ENCODE peak calls at places on chromosomes 3 and 15, in six cellular contexts. One of them, this sample, is unnamed. For H3K4me1 and H3K27me3, the result is how much of the 10 kb centered on the place peaks cover.

GRCh38 chr3:8875831-8876230 is 87.4 kb downstream of the RAD18 start:
- DNase-seq in CD4-positive, alpha-beta memory T cell: no peak
- DNase-seq in endothelial cell of umbilical vein: no peak
- DNase-seq in cardiac muscle cell: peak
- DNase-seq in pancreas: no peak
- DNase-seq in mesendoderm: no peak
- DNase-seq in this sample: no peak

GRCh38 chr3:15796771-15797599 is 794 bp downstream of the ANKRD28 start:
- DNase-seq in CD4-positive, alpha-beta memory T cell: no peak
- DNase-seq in endothelial cell of umbilical vein: peak
- DNase-seq in cardiac muscle cell: peak
- DNase-seq in pancreas: no peak
- DNase-seq in mesendoderm: peak
- DNase-seq in this sample: no peak

GRCh38 chr3:160448845-160449659 is 534 bp downstream of the TRIM59 start:
- DNase-seq in CD4-positive, alpha-beta memory T cell: no peak
- DNase-seq in endothelial cell of umbilical vein: no peak
- DNase-seq in cardiac muscle cell: peak
- DNase-seq in pancreas: peak
- DNase-seq in mesendoderm: no peak
- DNase-seq in this sample: no peak

GRCh38 chr3:172282850-172283249 is 165.4 kb downstream of the GHSR start:
- DNase-seq in CD4-positive, alpha-beta memory T cell: no peak
- DNase-seq in endothelial cell of umbilical vein: no peak
- DNase-seq in cardiac muscle cell: no peak
- DNase-seq in pancreas: no peak
- DNase-seq in mesendoderm: no peak
- DNase-seq in this sample: no peak

GRCh38 chr3:43729707-43730399 is 39.1 kb downstream of the ABHD5 start:
- DNase-seq in CD4-positive, alpha-beta memory T cell: no peak
- DNase-seq in endothelial cell of umbilical vein: no peak
- DNase-seq in cardiac muscle cell: no peak
- DNase-seq in pancreas: no peak
- DNase-seq in mesendoderm: no peak
- DNase-seq in this sample: peak

GRCh38 chr3:146449584-146449983 is 19.8 kb downstream of the PLSCR2 start:
- DNase-seq in CD4-positive, alpha-beta memory T cell: no peak
- DNase-seq in endothelial cell of umbilical vein: no peak
- DNase-seq in cardiac muscle cell: no peak
- DNase-seq in pancreas: no peak
- DNase-seq in mesendoderm: no peak
- DNase-seq in this sample: no peak

GRCh38 chr3:160982497-160982896 is 122.7 kb downstream of the B3GALNT1 start:
- DNase-seq in CD4-positive, alpha-beta memory T cell: no peak
- DNase-seq in endothelial cell of umbilical vein: no peak
- DNase-seq in cardiac muscle cell: no peak
- DNase-seq in pancreas: no peak
- DNase-seq in mesendoderm: no peak
- DNase-seq in this sample: no peak

GRCh38 chr3:52225452-52226228 is at the start of gene TLR9:
- DNase-seq in CD4-positive, alpha-beta memory T cell: no peak
- DNase-seq in endothelial cell of umbilical vein: no peak
- DNase-seq in cardiac muscle cell: no peak
- DNase-seq in pancreas: peak
- DNase-seq in mesendoderm: no peak
- DNase-seq in this sample: no peak

GRCh38 chr3:12405432-12406272 is 78.6 kb upstream of the TSEN2 start:
- DNase-seq in CD4-positive, alpha-beta memory T cell: no peak
- DNase-seq in endothelial cell of umbilical vein: peak
- DNase-seq in cardiac muscle cell: peak
- DNase-seq in pancreas: peak
- DNase-seq in mesendoderm: peak
- DNase-seq in this sample: peak

GRCh38 chr15:75206803-75207617 is 5.3 kb downstream of the C15orf39 start:
- DNase-seq in CD4-positive, alpha-beta memory T cell: no peak
- DNase-seq in endothelial cell of umbilical vein: no peak
- DNase-seq in cardiac muscle cell: no peak
- DNase-seq in pancreas: no peak
- DNase-seq in mesendoderm: no peak
- DNase-seq in this sample: no peak
- H3K4me1 ChIP-seq in CD4-positive, alpha-beta memory T cell: under half
- H3K4me1 ChIP-seq in endothelial cell of umbilical vein: under half
- H3K4me1 ChIP-seq in cardiac muscle cell: under half
- H3K4me1 ChIP-seq in pancreas: under half
- H3K4me1 ChIP-seq in mesendoderm: under half
- H3K4me1 ChIP-seq in this sample: under half

GRCh38 chr15:65979837-65980236 is 110.5 kb downstream of the RAB11A start:
- DNase-seq in CD4-positive, alpha-beta memory T cell: no peak
- DNase-seq in endothelial cell of umbilical vein: no peak
- DNase-seq in cardiac muscle cell: no peak
- DNase-seq in pancreas: no peak
- DNase-seq in mesendoderm: no peak
- DNase-seq in this sample: no peak
- H3K27me3 ChIP-seq in CD4-positive, alpha-beta memory T cell: under half
- H3K27me3 ChIP-seq in endothelial cell of umbilical vein: under half
- H3K27me3 ChIP-seq in cardiac muscle cell: under half
- H3K27me3 ChIP-seq in pancreas: under half
- H3K27me3 ChIP-seq in mesendoderm: under half
- H3K27me3 ChIP-seq in this sample: under half

DNA sequence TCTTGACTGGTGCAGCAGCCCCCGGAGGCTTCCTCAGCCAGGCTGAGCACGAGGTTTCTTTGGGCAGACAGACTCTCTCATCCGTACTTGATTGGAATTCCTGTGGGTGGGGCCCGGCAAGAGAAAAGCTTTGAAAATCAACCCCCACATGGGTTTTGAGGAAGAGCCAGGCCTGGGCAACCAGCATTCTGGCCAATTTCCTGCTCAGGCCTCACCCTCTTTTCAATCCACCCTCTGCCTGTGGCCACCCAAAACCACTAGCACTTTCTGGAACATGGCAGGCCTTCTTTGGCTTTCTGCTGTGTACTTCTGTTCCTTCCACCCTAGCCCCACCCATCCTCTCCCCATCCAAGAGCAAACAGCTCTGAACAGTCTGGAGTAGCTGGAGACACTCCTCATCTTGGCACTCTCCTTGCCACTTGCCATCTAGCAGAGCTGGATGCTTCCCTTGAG is 5.9 kb downstream of the MYO5C start:
- DNase-seq in CD4-positive, alpha-beta memory T cell: no peak
- DNase-seq in endothelial cell of umbilical vein: no peak
- DNase-seq in cardiac muscle cell: no peak
- DNase-seq in pancreas: no peak
- DNase-seq in mesendoderm: peak
- DNase-seq in this sample: peak
- H3K4me1 ChIP-seq in CD4-positive, alpha-beta memory T cell: under half
- H3K4me1 ChIP-seq in endothelial cell of umbilical vein: under half
- H3K4me1 ChIP-seq in cardiac muscle cell: under half
- H3K4me1 ChIP-seq in pancreas: under half
- H3K4me1 ChIP-seq in mesendoderm: under half
- H3K4me1 ChIP-seq in this sample: under half

DNA sequence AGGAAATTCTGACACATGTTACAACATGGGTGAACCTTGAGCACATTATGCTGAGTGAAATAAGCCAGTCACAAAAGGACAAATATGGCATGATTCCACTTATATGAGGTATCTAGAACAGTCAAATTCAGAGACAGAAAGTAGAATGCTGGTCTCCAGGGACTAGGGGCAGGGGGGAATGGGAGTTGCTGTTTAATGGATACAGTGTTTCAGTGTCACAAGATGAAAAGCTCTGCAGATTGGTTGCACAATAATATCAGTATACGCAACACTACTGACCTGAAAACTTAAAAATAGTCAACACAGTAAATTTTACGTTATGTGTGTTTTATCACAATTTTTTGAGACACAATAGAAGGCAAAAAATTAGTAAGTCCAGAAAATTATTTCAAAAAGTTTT is 4.2 kb downstream of the SPATA12 start:
- DNase-seq in CD4-positive, alpha-beta memory T cell: no peak
- DNase-seq in endothelial cell of umbilical vein: no peak
- DNase-seq in cardiac muscle cell: no peak
- DNase-seq in pancreas: no peak
- DNase-seq in mesendoderm: no peak
- DNase-seq in this sample: no peak
- H3K27me3 ChIP-seq in CD4-positive, alpha-beta memory T cell: under half
- H3K27me3 ChIP-seq in endothelial cell of umbilical vein: under half
- H3K27me3 ChIP-seq in cardiac muscle cell: under half
- H3K27me3 ChIP-seq in pancreas: under half
- H3K27me3 ChIP-seq in mesendoderm: under half
- H3K27me3 ChIP-seq in this sample: under half

DNA sequence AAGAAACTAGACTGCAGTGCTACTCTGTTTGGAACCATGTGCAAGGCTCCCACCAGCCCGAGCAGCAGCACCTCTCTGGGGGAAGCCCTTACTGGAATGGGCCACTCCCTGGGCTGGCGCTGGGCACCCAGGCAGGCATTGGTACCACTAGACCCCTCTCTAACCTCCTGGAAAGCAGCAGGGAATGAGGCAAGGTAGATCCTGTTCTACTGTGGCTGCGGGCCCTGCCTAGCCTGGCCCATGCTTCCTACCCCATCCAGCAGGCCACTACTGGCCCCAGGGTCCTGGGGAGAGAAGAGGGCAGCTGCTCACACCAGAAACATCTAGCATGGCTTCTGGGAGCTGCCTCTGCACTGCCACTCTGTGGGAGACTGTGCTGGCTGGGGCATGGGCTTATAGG is 44.8 kb downstream of the MESD start:
- DNase-seq in CD4-positive, alpha-beta memory T cell: no peak
- DNase-seq in endothelial cell of umbilical vein: no peak
- DNase-seq in cardiac muscle cell: no peak
- DNase-seq in pancreas: no peak
- DNase-seq in mesendoderm: no peak
- DNase-seq in this sample: no peak
- H3K4me1 ChIP-seq in CD4-positive, alpha-beta memory T cell: under half
- H3K4me1 ChIP-seq in endothelial cell of umbilical vein: under half
- H3K4me1 ChIP-seq in cardiac muscle cell: under half
- H3K4me1 ChIP-seq in pancreas: under half
- H3K4me1 ChIP-seq in mesendoderm: under half
- H3K4me1 ChIP-seq in this sample: under half

GRCh38 chr3:46465196-46465520 is 453 bp upstream of the LTF start:
- DNase-seq in CD4-positive, alpha-beta memory T cell: no peak
- DNase-seq in endothelial cell of umbilical vein: no peak
- DNase-seq in cardiac muscle cell: no peak
- DNase-seq in pancreas: no peak
- DNase-seq in mesendoderm: no peak
- DNase-seq in this sample: no peak
- H3K27me3 ChIP-seq in CD4-positive, alpha-beta memory T cell: under half
- H3K27me3 ChIP-seq in endothelial cell of umbilical vein: under half
- H3K27me3 ChIP-seq in cardiac muscle cell: under half
- H3K27me3 ChIP-seq in pancreas: under half
- H3K27me3 ChIP-seq in mesendoderm: under half
- H3K27me3 ChIP-seq in this sample: under half

DNA sequence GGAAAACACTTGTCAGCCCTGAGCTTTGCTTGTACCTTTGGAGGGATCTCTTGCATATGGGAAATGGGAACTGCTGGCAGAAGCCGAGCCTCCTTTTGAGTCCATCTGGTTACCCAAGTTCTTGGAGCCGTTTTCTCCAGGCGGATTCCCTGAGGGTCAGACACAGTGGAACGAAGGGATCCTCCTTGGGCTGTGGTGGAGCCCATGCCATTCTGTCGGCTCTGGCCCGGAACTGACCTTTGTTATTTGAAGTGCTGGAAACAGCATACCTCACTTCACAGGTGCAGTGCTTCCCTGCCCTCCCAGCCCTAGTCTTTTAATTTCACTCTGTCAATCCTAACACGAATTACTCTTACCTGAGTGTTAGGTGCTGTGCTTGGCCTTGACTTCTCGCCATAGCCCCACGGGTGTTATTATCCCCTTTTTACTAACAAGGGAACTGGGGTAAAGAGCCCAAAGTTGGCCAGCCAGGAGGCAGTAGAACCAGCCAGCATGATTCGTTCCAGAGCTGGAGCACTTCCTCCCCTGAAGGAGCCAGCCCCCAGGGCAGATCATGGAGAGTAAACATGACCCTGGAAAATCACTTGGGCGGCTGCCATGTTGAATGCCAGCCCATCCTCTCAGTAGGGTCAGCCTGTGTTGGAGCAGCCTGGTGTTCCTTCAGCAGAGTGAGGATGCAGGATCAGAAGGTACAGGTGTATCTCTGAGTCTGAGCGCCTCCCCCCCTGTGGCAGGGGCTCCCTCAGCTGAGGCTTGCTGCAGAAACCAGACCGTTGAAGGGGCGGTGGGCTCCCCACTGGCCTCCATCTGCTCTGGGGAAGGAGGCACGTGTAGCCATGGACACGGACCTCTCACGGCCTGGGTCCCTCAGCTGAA is 143.2 kb downstream of the DNAJB8 start:
- DNase-seq in CD4-positive, alpha-beta memory T cell: no peak
- DNase-seq in endothelial cell of umbilical vein: no peak
- DNase-seq in cardiac muscle cell: no peak
- DNase-seq in pancreas: peak
- DNase-seq in mesendoderm: no peak
- DNase-seq in this sample: no peak
- H3K4me1 ChIP-seq in CD4-positive, alpha-beta memory T cell: under half
- H3K4me1 ChIP-seq in endothelial cell of umbilical vein: under half
- H3K4me1 ChIP-seq in cardiac muscle cell: under half
- H3K4me1 ChIP-seq in pancreas: under half
- H3K4me1 ChIP-seq in mesendoderm: under half
- H3K4me1 ChIP-seq in this sample: under half

GRCh38 chr3:101131767-101132166 is 138.5 kb upstream of the ABI3BP start:
- DNase-seq in CD4-positive, alpha-beta memory T cell: no peak
- DNase-seq in endothelial cell of umbilical vein: no peak
- DNase-seq in cardiac muscle cell: no peak
- DNase-seq in pancreas: no peak
- DNase-seq in mesendoderm: peak
- DNase-seq in this sample: no peak

GRCh38 chr3:101138817-101139216 is 145.6 kb upstream of the ABI3BP start:
- DNase-seq in CD4-positive, alpha-beta memory T cell: no peak
- DNase-seq in endothelial cell of umbilical vein: no peak
- DNase-seq in cardiac muscle cell: no peak
- DNase-seq in pancreas: no peak
- DNase-seq in mesendoderm: peak
- DNase-seq in this sample: no peak

GRCh38 chr3:101133638-101134037 is 140.4 kb upstream of the ABI3BP start:
- DNase-seq in CD4-positive, alpha-beta memory T cell: no peak
- DNase-seq in endothelial cell of umbilical vein: no peak
- DNase-seq in cardiac muscle cell: no peak
- DNase-seq in pancreas: no peak
- DNase-seq in mesendoderm: no peak
- DNase-seq in this sample: no peak

GRCh38 chr3:101128786-101129185 is 135.6 kb upstream of the ABI3BP start:
- DNase-seq in CD4-positive, alpha-beta memory T cell: no peak
- DNase-seq in endothelial cell of umbilical vein: peak
- DNase-seq in cardiac muscle cell: no peak
- DNase-seq in pancreas: no peak
- DNase-seq in mesendoderm: no peak
- DNase-seq in this sample: no peak

GRCh38 chr3:101134331-101134730 is 141.1 kb upstream of the ABI3BP start:
- DNase-seq in CD4-positive, alpha-beta memory T cell: no peak
- DNase-seq in endothelial cell of umbilical vein: no peak
- DNase-seq in cardiac muscle cell: no peak
- DNase-seq in pancreas: no peak
- DNase-seq in mesendoderm: no peak
- DNase-seq in this sample: no peak
- H3K27me3 ChIP-seq in CD4-positive, alpha-beta memory T cell: under half
- H3K27me3 ChIP-seq in endothelial cell of umbilical vein: under half
- H3K27me3 ChIP-seq in cardiac muscle cell: under half
- H3K27me3 ChIP-seq in pancreas: under half
- H3K27me3 ChIP-seq in mesendoderm: under half
- H3K27me3 ChIP-seq in this sample: under half

DNA sequence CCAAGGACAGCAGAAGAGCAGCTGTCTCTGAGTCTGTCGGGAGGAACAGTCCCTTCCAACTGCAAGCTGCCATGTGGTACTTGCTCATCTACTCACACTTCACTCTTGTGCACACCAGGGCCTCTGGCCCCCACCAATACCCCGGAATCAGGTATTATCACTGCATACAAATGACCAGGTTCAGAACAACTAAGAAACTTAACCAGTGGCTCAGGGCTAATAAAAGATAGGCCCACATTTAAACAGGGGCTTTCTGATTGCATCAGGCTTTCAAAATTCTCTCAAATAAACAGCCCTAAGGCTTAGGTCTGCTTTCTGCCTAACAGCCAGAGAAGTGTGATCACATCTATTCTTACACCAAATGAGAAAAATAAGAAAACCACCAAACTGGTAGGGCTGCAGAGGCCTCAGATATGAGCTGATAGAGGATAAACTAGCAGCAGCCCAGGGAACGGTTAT is 20.7 kb downstream of the CCDC12 start:
- DNase-seq in CD4-positive, alpha-beta memory T cell: no peak
- DNase-seq in endothelial cell of umbilical vein: no peak
- DNase-seq in cardiac muscle cell: no peak
- DNase-seq in pancreas: no peak
- DNase-seq in mesendoderm: no peak
- DNase-seq in this sample: no peak
- H3K4me1 ChIP-seq in CD4-positive, alpha-beta memory T cell: half or more
- H3K4me1 ChIP-seq in endothelial cell of umbilical vein: under half
- H3K4me1 ChIP-seq in cardiac muscle cell: under half
- H3K4me1 ChIP-seq in pancreas: under half
- H3K4me1 ChIP-seq in mesendoderm: under half
- H3K4me1 ChIP-seq in this sample: under half

This sample was measured in lung.